ENCODE peak calls at places on chromosomes 7 and 10, in six cellular contexts. One of them, this sample, is unnamed.

GRCh38 chr10:118698421-118698820 is 56.3 kb downstream of the CACUL1 start:
- DNase-seq in trophoblast cell: no peak
- DNase-seq in H9: no peak
- DNase-seq in IMR-90: peak; percentile 72
- DNase-seq in H1: no peak
- DNase-seq in mesenchymal stem cell: peak; percentile 67
- DNase-seq in this sample: no peak

GRCh38 chr7:107384025-107384424 is 85.8 kb upstream of the GPR22 start:
- DNase-seq in trophoblast cell: no peak
- DNase-seq in H9: no peak
- DNase-seq in IMR-90: no peak
- DNase-seq in H1: no peak
- DNase-seq in mesenchymal stem cell: no peak
- DNase-seq in this sample: no peak

GRCh38 chr7:116426428-116427156 is 72.9 kb upstream of the CAV2 start:
- DNase-seq in trophoblast cell: peak; percentile 17
- DNase-seq in H9: no peak
- DNase-seq in IMR-90: peak; percentile 89
- DNase-seq in H1: no peak
- DNase-seq in mesenchymal stem cell: peak; percentile 88
- DNase-seq in this sample: no peak

GRCh38 chr10:124500767-124501166 is 39.1 kb downstream of the LHPP start:
- DNase-seq in trophoblast cell: no peak
- DNase-seq in H9: no peak
- DNase-seq in IMR-90: no peak
- DNase-seq in H1: no peak
- DNase-seq in mesenchymal stem cell: no peak
- DNase-seq in this sample: no peak

GRCh38 chr7:156050636-156051569 is 238.6 kb upstream of the SHH start:
- DNase-seq in trophoblast cell: no peak
- DNase-seq in H9: no peak
- DNase-seq in IMR-90: no peak
- DNase-seq in H1: no peak
- DNase-seq in mesenchymal stem cell: no peak
- DNase-seq in this sample: no peak

GRCh38 chr7:24587853-24588252 is 14.6 kb downstream of the PALS2 start:
- DNase-seq in trophoblast cell: no peak
- DNase-seq in H9: peak; percentile 61
- DNase-seq in IMR-90: no peak
- DNase-seq in H1: peak; percentile 68
- DNase-seq in mesenchymal stem cell: peak; percentile 28
- DNase-seq in this sample: peak; percentile 40

GRCh38 chr10:91598211-91598981 is 34.5 kb downstream of the PPP1R3C start:
- DNase-seq in trophoblast cell: peak; percentile 14
- DNase-seq in H9: no peak
- DNase-seq in IMR-90: peak; percentile 80
- DNase-seq in H1: no peak
- DNase-seq in mesenchymal stem cell: peak; percentile 80
- DNase-seq in this sample: no peak

GRCh38 chr7:28128608-28129007 is 52.0 kb downstream of the JAZF1 start:
- DNase-seq in trophoblast cell: no peak
- DNase-seq in H9: no peak
- DNase-seq in IMR-90: no peak
- DNase-seq in H1: no peak
- DNase-seq in mesenchymal stem cell: no peak
- DNase-seq in this sample: no peak

GRCh38 chr7:150778738-150779301 is 21.3 kb downstream of the TMEM176B start:
- DNase-seq in trophoblast cell: peak; percentile 84
- DNase-seq in H9: peak; percentile 76
- DNase-seq in IMR-90: peak; percentile 66
- DNase-seq in H1: peak; percentile 93
- DNase-seq in mesenchymal stem cell: peak; percentile 73
- DNase-seq in this sample: peak; percentile 73

GRCh38 chr7:66306243-66306642 is 101.1 kb downstream of the TPST1 start:
- DNase-seq in trophoblast cell: no peak
- DNase-seq in H9: no peak
- DNase-seq in IMR-90: peak; percentile 15
- DNase-seq in H1: no peak
- DNase-seq in mesenchymal stem cell: no peak
- DNase-seq in this sample: no peak

GRCh38 chr7:66310620-66311019 is 105.5 kb downstream of the TPST1 start:
- DNase-seq in trophoblast cell: no peak
- DNase-seq in H9: no peak
- DNase-seq in IMR-90: no peak
- DNase-seq in H1: no peak
- DNase-seq in mesenchymal stem cell: no peak
- DNase-seq in this sample: no peak

GRCh38 chr7:66307591-66308215 is 102.6 kb downstream of the TPST1 start:
- DNase-seq in trophoblast cell: peak; percentile 4
- DNase-seq in H9: no peak
- DNase-seq in IMR-90: peak; percentile 83
- DNase-seq in H1: no peak
- DNase-seq in mesenchymal stem cell: peak; percentile 90
- DNase-seq in this sample: no peak

GRCh38 chr7:66304536-66304935 is 99.4 kb downstream of the TPST1 start:
- DNase-seq in trophoblast cell: no peak
- DNase-seq in H9: no peak
- DNase-seq in IMR-90: peak; percentile 54
- DNase-seq in H1: no peak
- DNase-seq in mesenchymal stem cell: no peak
- DNase-seq in this sample: no peak

DNA sequence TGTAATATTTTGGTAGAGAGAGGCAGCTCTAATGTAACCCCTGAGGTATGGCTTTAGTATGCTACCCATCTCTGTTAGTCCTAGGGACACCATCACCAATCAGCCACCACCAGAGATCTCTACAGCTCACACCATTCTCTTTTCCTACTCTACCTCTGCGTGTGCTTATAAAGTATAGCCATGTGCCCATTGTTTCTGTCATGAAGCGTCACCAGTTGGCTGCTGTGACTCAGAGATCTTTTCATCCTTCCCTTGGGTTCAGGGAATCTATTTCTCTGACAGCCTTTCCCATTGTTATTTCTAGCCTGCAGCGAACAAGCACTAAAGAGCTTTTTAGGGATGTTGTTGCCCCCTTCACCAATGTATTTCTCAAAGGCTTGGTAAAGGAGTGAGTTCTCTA is 103.3 kb downstream of the TPST1 start:
- DNase-seq in trophoblast cell: no peak
- DNase-seq in H9: no peak
- DNase-seq in IMR-90: no peak
- DNase-seq in H1: no peak
- DNase-seq in mesenchymal stem cell: peak; percentile 33
- DNase-seq in this sample: no peak
- H4K91ac ChIP-seq in trophoblast cell: no peak overlapping the region
- H4K91ac ChIP-seq in H9: no peak overlapping the region
- H4K91ac ChIP-seq in IMR-90: no peak overlapping the region
- H4K91ac ChIP-seq in H1: no peak overlapping the region
- H4K91ac ChIP-seq in mesenchymal stem cell: no peak overlapping the region
- H4K91ac ChIP-seq in this sample: no peak overlapping the region

DNA sequence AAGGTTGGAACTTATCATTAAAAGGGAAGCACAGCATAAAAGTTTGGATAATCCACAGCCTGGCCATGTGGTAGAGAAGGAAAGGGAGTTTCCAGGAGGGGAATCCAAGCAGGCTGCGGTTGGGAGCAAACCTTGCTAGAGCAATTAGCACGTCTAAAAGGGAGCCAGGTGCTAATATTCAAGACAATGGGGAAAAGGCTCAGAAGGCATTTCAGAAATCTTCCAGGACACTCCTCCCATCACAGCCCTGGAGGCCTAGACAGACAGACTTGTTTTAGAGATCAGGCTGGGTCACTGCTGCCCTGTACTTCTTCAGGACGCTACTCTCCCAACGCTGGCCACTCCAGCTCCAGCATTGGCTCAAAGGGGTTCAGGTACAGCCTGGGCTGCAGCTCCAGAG is 96.2 kb upstream of the KAT6B start:
- DNase-seq in trophoblast cell: peak; percentile 21
- DNase-seq in H9: peak; percentile 76
- DNase-seq in IMR-90: no peak
- DNase-seq in H1: no peak
- DNase-seq in mesenchymal stem cell: no peak
- DNase-seq in this sample: no peak
- H4K91ac ChIP-seq in trophoblast cell: no peak overlapping the region
- H4K91ac ChIP-seq in H9: no peak overlapping the region
- H4K91ac ChIP-seq in IMR-90: no peak overlapping the region
- H4K91ac ChIP-seq in H1: peak overlapping the region; percentile 98
- H4K91ac ChIP-seq in mesenchymal stem cell: no peak overlapping the region
- H4K91ac ChIP-seq in this sample: no peak overlapping the region

DNA sequence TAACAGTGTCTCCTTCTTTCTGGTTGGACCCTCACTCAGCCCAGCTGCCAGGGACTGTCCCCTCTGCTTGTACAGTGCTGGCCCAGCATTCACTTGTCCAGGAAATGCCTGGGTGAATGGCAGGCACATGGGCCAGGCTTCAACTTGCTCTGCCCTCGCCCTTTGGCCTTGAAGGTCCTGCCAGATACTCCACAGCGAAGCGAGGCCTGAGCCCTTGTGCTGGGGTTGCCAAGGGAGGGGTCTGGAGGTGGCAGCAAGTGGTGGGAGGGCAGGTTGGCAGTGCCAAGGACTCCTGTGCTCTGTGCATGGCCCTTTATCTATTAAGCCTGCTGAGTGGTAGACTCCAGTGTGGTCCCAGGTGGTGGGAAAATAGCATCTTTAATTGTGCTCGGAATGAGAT is 75.7 kb downstream of the CDH23 start:
- DNase-seq in trophoblast cell: no peak
- DNase-seq in H9: no peak
- DNase-seq in IMR-90: no peak
- DNase-seq in H1: no peak
- DNase-seq in mesenchymal stem cell: no peak
- DNase-seq in this sample: no peak
- H4K91ac ChIP-seq in trophoblast cell: no peak overlapping the region
- H4K91ac ChIP-seq in H9: no peak overlapping the region
- H4K91ac ChIP-seq in IMR-90: no peak overlapping the region
- H4K91ac ChIP-seq in H1: no peak overlapping the region
- H4K91ac ChIP-seq in mesenchymal stem cell: no peak overlapping the region
- H4K91ac ChIP-seq in this sample: no peak overlapping the region

GRCh38 chr7:121049028-121049791 is 60.7 kb downstream of the CPED1 start:
- DNase-seq in trophoblast cell: no peak
- DNase-seq in H9: peak; percentile 45
- DNase-seq in IMR-90: peak; percentile 23
- DNase-seq in H1: no peak
- DNase-seq in mesenchymal stem cell: no peak
- DNase-seq in this sample: no peak
- H4K91ac ChIP-seq in trophoblast cell: no peak overlapping the region
- H4K91ac ChIP-seq in H9: no peak overlapping the region
- H4K91ac ChIP-seq in IMR-90: peak overlapping the region; percentile 48
- H4K91ac ChIP-seq in H1: no peak overlapping the region
- H4K91ac ChIP-seq in mesenchymal stem cell: no peak overlapping the region
- H4K91ac ChIP-seq in this sample: no peak overlapping the region

GRCh38 chr10:126049741-126050140 is 153.4 kb downstream of the FANK1 start:
- DNase-seq in trophoblast cell: no peak
- DNase-seq in H9: no peak
- DNase-seq in IMR-90: peak; percentile 86
- DNase-seq in H1: no peak
- DNase-seq in mesenchymal stem cell: peak; percentile 81
- DNase-seq in this sample: no peak
- H4K91ac ChIP-seq in trophoblast cell: no peak overlapping the region
- H4K91ac ChIP-seq in H9: no peak overlapping the region
- H4K91ac ChIP-seq in IMR-90: no peak overlapping the region
- H4K91ac ChIP-seq in H1: no peak overlapping the region
- H4K91ac ChIP-seq in mesenchymal stem cell: no peak overlapping the region
- H4K91ac ChIP-seq in this sample: no peak overlapping the region

GRCh38 chr10:5581670-5582566 is 57.2 kb downstream of the CALML3 start:
- DNase-seq in trophoblast cell: no peak
- DNase-seq in H9: no peak
- DNase-seq in IMR-90: no peak
- DNase-seq in H1: no peak
- DNase-seq in mesenchymal stem cell: no peak
- DNase-seq in this sample: no peak
- H4K91ac ChIP-seq in trophoblast cell: peak overlapping the region; percentile 100
- H4K91ac ChIP-seq in H9: no peak overlapping the region
- H4K91ac ChIP-seq in IMR-90: no peak overlapping the region
- H4K91ac ChIP-seq in H1: no peak overlapping the region
- H4K91ac ChIP-seq in mesenchymal stem cell: no peak overlapping the region
- H4K91ac ChIP-seq in this sample: peak overlapping the region; percentile 31